ENCODE peak calls at places on chromosomes 5 and 9, in five cellular contexts. H, E, W, D and V are unnamed samples.

GRCh38 chr5:73131711-73132428 is 11.5 kb downstream of the TMEM171 start:
- ATAC-seq in H (no peak), E (no peak), W (no peak), D (no peak), V (no peak)

GRCh38 chr9:88998911-88999310 is 7.6 kb downstream of the S1PR3 start:
- ATAC-seq in H (peak), E (no peak), W (peak), D (no peak), V (peak)

GRCh38 chr9:134870746-134871667 is 9.6 kb upstream of the FCN2 start:
- ATAC-seq in H (no peak), E (no peak), W (no peak), D (no peak), V (no peak)

GRCh38 chr5:179410291-179411160 is 65.3 kb upstream of the ADAMTS2 start:
- ATAC-seq in H (no peak), E (no peak), W (no peak), D (no peak), V (no peak)

GRCh38 chr9:31153250-31153840 is 1231.1 kb upstream of the ACO1 start:
- ATAC-seq in H (no peak), E (no peak), W (no peak), D (no peak), V (peak)

GRCh38 chr5:126482591-126482990 is 59.4 kb downstream of the GRAMD2B start:
- ATAC-seq in H (no peak), E (no peak), W (no peak), D (no peak), V (no peak)

GRCh38 chr9:33137271-33137670 is 29.9 kb downstream of the B4GALT1 start:
- ATAC-seq in H (no peak), E (no peak), W (no peak), D (no peak), V (no peak)

GRCh38 chr5:109873687-109874086 is 184.0 kb downstream of the MAN2A1 start:
- ATAC-seq in H (peak), E (no peak), W (peak), D (no peak), V (no peak)

GRCh38 chr9:91799113-91799735 is 150.8 kb downstream of the ROR2 start:
- ATAC-seq in H (no peak), E (no peak), W (no peak), D (no peak), V (no peak)

GRCh38 chr5:102823441-102823874 is 68.4 kb downstream of the PAM start:
- ATAC-seq in H (no peak), E (no peak), W (no peak), D (no peak), V (peak)

GRCh38 chr5:146441896-146442295 is 5.2 kb upstream of the TCERG1 start:
- ATAC-seq in H (no peak), E (no peak), W (no peak), D (no peak), V (no peak)

GRCh38 chr5:32170303-32171170 is 3.6 kb downstream of the GOLPH3 start:
- ATAC-seq in H (no peak), E (no peak), W (no peak), D (no peak), V (no peak)